ENCODE peak calls at places on chromosome 14, in nine cellular contexts. One of them, this sample, is unnamed.
A peak's percentile ranks its signal among the peaks of the same experiment; 100 is the strongest.

GRCh38 chr14:67441672-67442071 is 29.7 kb upstream of the PLEK2 start:
- DNase-seq in HFF-Myc: no peak
- DNase-seq in ovary: no peak
- DNase-seq in fibroblast of the aortic adventitia: no peak
- DNase-seq in mucosa of descending colon: no peak
- DNase-seq in hepatocyte: no peak
- DNase-seq in sigmoid colon: no peak
- DNase-seq in endothelial cell of umbilical vein: no peak
- DNase-seq in left ventricle myocardium inferior: peak; percentile 60
- DNase-seq in this sample: no peak

GRCh38 chr14:37824936-37825698 is 229.7 kb downstream of the TTC6 start:
- DNase-seq in sigmoid colon: no peak
- DNase-seq in left ventricle myocardium inferior: no peak
- DNase-seq in ovary: no peak
- DNase-seq in hepatocyte: no peak
- DNase-seq in endothelial cell of umbilical vein: no peak
- DNase-seq in HFF-Myc: no peak
- DNase-seq in fibroblast of the aortic adventitia: no peak
- DNase-seq in mucosa of descending colon: no peak
- DNase-seq in this sample: no peak

GRCh38 chr14:23362200-23362599 is 2.8 kb downstream of the EFS start:
- DNase-seq in HFF-Myc: no peak
- DNase-seq in sigmoid colon: no peak
- DNase-seq in fibroblast of the aortic adventitia: peak; percentile 10
- DNase-seq in left ventricle myocardium inferior: no peak
- DNase-seq in ovary: no peak
- DNase-seq in endothelial cell of umbilical vein: no peak
- DNase-seq in mucosa of descending colon: no peak
- DNase-seq in hepatocyte: no peak
- DNase-seq in this sample: peak; percentile 46

GRCh38 chr14:53767566-53767965 is 189.1 kb downstream of the BMP4 start:
- DNase-seq in fibroblast of the aortic adventitia: no peak
- DNase-seq in ovary: no peak
- DNase-seq in left ventricle myocardium inferior: no peak
- DNase-seq in hepatocyte: no peak
- DNase-seq in sigmoid colon: no peak
- DNase-seq in mucosa of descending colon: no peak
- DNase-seq in HFF-Myc: no peak
- DNase-seq in endothelial cell of umbilical vein: no peak
- DNase-seq in this sample: no peak

GRCh38 chr14:73771848-73772705 is 57.9 kb upstream of the PNMA1 start:
- DNase-seq in left ventricle myocardium inferior: no peak
- DNase-seq in ovary: peak; percentile 85
- DNase-seq in mucosa of descending colon: peak; percentile 90
- DNase-seq in fibroblast of the aortic adventitia: peak; percentile 71
- DNase-seq in hepatocyte: peak; percentile 95
- DNase-seq in sigmoid colon: no peak
- DNase-seq in endothelial cell of umbilical vein: peak; percentile 80
- DNase-seq in HFF-Myc: no peak
- DNase-seq in this sample: no peak

GRCh38 chr14:21509432-21510143 is 1.6 kb downstream of the METTL3 start:
- DNase-seq in mucosa of descending colon: no peak
- DNase-seq in left ventricle myocardium inferior: no peak
- DNase-seq in hepatocyte: no peak
- DNase-seq in ovary: no peak
- DNase-seq in HFF-Myc: no peak
- DNase-seq in sigmoid colon: no peak
- DNase-seq in fibroblast of the aortic adventitia: no peak
- DNase-seq in endothelial cell of umbilical vein: no peak
- DNase-seq in this sample: no peak

GRCh38 chr14:58331111-58331510 is 32.8 kb downstream of the ARID4A start:
- DNase-seq in HFF-Myc: peak; percentile 96
- DNase-seq in sigmoid colon: peak; percentile 92
- DNase-seq in endothelial cell of umbilical vein: peak; percentile 98
- DNase-seq in hepatocyte: peak; percentile 96
- DNase-seq in fibroblast of the aortic adventitia: peak; percentile 98
- DNase-seq in mucosa of descending colon: no peak
- DNase-seq in left ventricle myocardium inferior: peak; percentile 79
- DNase-seq in ovary: peak; percentile 81
- DNase-seq in this sample: peak; percentile 64

GRCh38 chr14:69152181-69152943 is 557 bp downstream of the DCAF5 start:
- DNase-seq in left ventricle myocardium inferior: no peak
- DNase-seq in sigmoid colon: no peak
- DNase-seq in HFF-Myc: no peak
- DNase-seq in ovary: peak; percentile 15
- DNase-seq in fibroblast of the aortic adventitia: peak; percentile 40
- DNase-seq in hepatocyte: peak; percentile 63
- DNase-seq in mucosa of descending colon: peak; percentile 59
- DNase-seq in endothelial cell of umbilical vein: peak; percentile 40
- DNase-seq in this sample: peak; percentile 52

GRCh38 chr14:78297843-78298242 is 127.7 kb downstream of the NRXN3 start:
- DNase-seq in hepatocyte: no peak
- DNase-seq in sigmoid colon: no peak
- DNase-seq in fibroblast of the aortic adventitia: no peak
- DNase-seq in ovary: no peak
- DNase-seq in endothelial cell of umbilical vein: no peak
- DNase-seq in HFF-Myc: no peak
- DNase-seq in mucosa of descending colon: no peak
- DNase-seq in left ventricle myocardium inferior: no peak
- DNase-seq in this sample: no peak

GRCh38 chr14:77570706-77571293 is 45.6 kb downstream of the SPTLC2 start:
- DNase-seq in mucosa of descending colon: no peak
- DNase-seq in HFF-Myc: no peak
- DNase-seq in endothelial cell of umbilical vein: no peak
- DNase-seq in left ventricle myocardium inferior: no peak
- DNase-seq in ovary: peak; percentile 50
- DNase-seq in fibroblast of the aortic adventitia: no peak
- DNase-seq in sigmoid colon: no peak
- DNase-seq in hepatocyte: no peak
- DNase-seq in this sample: no peak

GRCh38 chr14:25537846-25538455 is 488.0 kb upstream of the STXBP6 start:
- DNase-seq in HFF-Myc: no peak
- DNase-seq in left ventricle myocardium inferior: no peak
- DNase-seq in mucosa of descending colon: no peak
- DNase-seq in fibroblast of the aortic adventitia: no peak
- DNase-seq in endothelial cell of umbilical vein: no peak
- DNase-seq in hepatocyte: peak; percentile 68
- DNase-seq in sigmoid colon: no peak
- DNase-seq in ovary: no peak
- DNase-seq in this sample: peak; percentile 74

GRCh38 chr14:51335521-51335920 is 95.5 kb downstream of the TMX1 start:
- DNase-seq in fibroblast of the aortic adventitia: peak; percentile 87
- DNase-seq in HFF-Myc: no peak
- DNase-seq in hepatocyte: no peak
- DNase-seq in sigmoid colon: peak; percentile 84
- DNase-seq in left ventricle myocardium inferior: peak; percentile 68
- DNase-seq in ovary: peak; percentile 66
- DNase-seq in mucosa of descending colon: no peak
- DNase-seq in endothelial cell of umbilical vein: no peak
- DNase-seq in this sample: no peak

DNA sequence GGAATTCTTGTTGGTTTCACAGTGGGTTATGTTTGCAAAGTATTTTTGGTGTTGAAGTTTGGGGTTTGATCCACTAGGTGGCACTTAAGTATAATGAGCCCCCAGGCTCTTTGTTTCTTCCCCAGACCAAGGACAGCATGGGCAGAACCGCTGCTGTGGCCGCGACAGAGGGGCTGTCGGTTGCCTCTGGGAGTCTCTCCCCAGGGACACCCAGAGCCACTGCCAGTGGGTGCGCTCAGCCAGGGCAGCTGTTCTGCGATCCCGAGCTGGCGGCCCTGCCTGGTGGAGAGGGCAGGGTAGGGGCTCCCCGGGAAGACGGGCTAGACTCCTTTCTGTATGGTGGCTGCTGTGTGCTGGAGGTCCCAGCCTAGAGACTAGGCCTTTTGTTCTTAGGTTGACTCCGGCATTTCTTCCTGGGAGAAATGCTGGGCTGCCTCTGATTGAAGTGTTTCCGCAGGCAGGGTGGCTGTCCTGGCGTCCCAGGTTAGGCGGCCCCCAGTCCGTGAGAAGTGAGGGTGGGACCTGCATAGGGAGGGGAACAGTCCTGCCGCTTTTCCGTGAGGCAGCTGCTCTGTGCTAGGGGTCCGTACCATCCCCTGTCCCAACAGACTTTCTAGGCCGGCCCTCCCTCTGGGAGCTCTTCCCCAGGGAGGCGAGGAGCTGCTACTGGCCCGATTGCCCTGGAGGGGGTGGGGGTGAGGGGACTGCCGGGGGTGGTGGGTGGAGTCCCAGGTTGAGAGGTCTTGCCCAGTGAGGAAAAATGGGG is 253.1 kb upstream of the PELI2 start:
- DNase-seq in fibroblast of the aortic adventitia: no peak
- DNase-seq in sigmoid colon: no peak
- DNase-seq in endothelial cell of umbilical vein: no peak
- DNase-seq in ovary: no peak
- DNase-seq in hepatocyte: no peak
- DNase-seq in HFF-Myc: no peak
- DNase-seq in left ventricle myocardium inferior: no peak
- DNase-seq in mucosa of descending colon: no peak
- DNase-seq in this sample: peak; percentile 46
- TF ChIP-seq CTCF in fibroblast of the aortic adventitia: no peak
- TF ChIP-seq CTCF in sigmoid colon: no peak
- TF ChIP-seq CTCF in endothelial cell of umbilical vein: peak; percentile 4
- TF ChIP-seq CTCF in ovary: no peak
- TF ChIP-seq CTCF in hepatocyte: no peak
- TF ChIP-seq CTCF in HFF-Myc: no peak
- TF ChIP-seq CTCF in left ventricle myocardium inferior: no peak
- TF ChIP-seq CTCF in mucosa of descending colon: no peak
- TF ChIP-seq CTCF in this sample: peak; percentile 59

DNA sequence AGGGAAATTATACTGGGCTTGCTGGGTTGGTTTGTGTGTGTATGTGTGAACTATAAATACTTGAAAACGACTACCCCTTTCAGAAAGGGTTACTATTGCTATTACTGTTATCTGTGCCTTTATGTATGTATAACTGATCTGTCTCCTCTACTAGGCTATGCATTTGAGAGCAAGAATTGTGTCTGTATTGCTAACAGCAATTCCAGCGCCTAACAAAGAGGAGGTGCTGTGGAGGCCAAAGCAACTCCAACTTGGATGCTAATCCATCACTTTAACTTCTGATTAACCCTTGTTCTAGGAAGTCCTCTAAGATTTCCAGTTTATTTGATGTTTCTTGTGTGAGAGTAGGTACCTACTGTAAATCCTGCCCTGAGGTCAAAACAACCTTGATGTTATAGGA is 313.9 kb downstream of the PCNX1 start:
- DNase-seq in mucosa of descending colon: no peak
- DNase-seq in ovary: no peak
- DNase-seq in hepatocyte: no peak
- DNase-seq in endothelial cell of umbilical vein: no peak
- DNase-seq in left ventricle myocardium inferior: no peak
- DNase-seq in fibroblast of the aortic adventitia: no peak
- DNase-seq in HFF-Myc: no peak
- DNase-seq in sigmoid colon: no peak
- DNase-seq in this sample: no peak
- TF ChIP-seq CTCF in mucosa of descending colon: no peak
- TF ChIP-seq CTCF in ovary: no peak
- TF ChIP-seq CTCF in hepatocyte: no peak
- TF ChIP-seq CTCF in endothelial cell of umbilical vein: no peak
- TF ChIP-seq CTCF in left ventricle myocardium inferior: no peak
- TF ChIP-seq CTCF in fibroblast of the aortic adventitia: no peak
- TF ChIP-seq CTCF in HFF-Myc: peak; percentile 31
- TF ChIP-seq CTCF in sigmoid colon: no peak
- TF ChIP-seq CTCF in this sample: no peak

GRCh38 chr14:105490572-105491365 is at the start of gene TEDC1:
- DNase-seq in sigmoid colon: peak; percentile 100
- DNase-seq in endothelial cell of umbilical vein: peak; percentile 100
- DNase-seq in hepatocyte: peak; percentile 98
- DNase-seq in left ventricle myocardium inferior: peak; percentile 100
- DNase-seq in HFF-Myc: peak; percentile 99
- DNase-seq in fibroblast of the aortic adventitia: peak; percentile 100
- DNase-seq in ovary: peak; percentile 100
- DNase-seq in mucosa of descending colon: peak; percentile 100
- DNase-seq in this sample: peak; percentile 97

GRCh38 chr14:105487986-105488777 is 1.5 kb downstream of the CRIP1 start:
- DNase-seq in endothelial cell of umbilical vein: no peak
- DNase-seq in hepatocyte: no peak
- DNase-seq in HFF-Myc: no peak
- DNase-seq in fibroblast of the aortic adventitia: no peak
- DNase-seq in mucosa of descending colon: peak; percentile 78
- DNase-seq in left ventricle myocardium inferior: peak; percentile 26
- DNase-seq in ovary: no peak
- DNase-seq in sigmoid colon: no peak
- DNase-seq in this sample: no peak

GRCh38 chr14:105488781-105489606 is 2.1 kb upstream of the TEDC1 start:
- DNase-seq in ovary: peak; percentile 28
- DNase-seq in fibroblast of the aortic adventitia: no peak
- DNase-seq in endothelial cell of umbilical vein: no peak
- DNase-seq in mucosa of descending colon: no peak
- DNase-seq in left ventricle myocardium inferior: peak; percentile 22
- DNase-seq in hepatocyte: no peak
- DNase-seq in HFF-Myc: no peak
- DNase-seq in sigmoid colon: no peak
- DNase-seq in this sample: no peak

GRCh38 chr14:105490318-105490571 is 801 bp upstream of the TEDC1 start:
- DNase-seq in left ventricle myocardium inferior: peak; percentile 52
- DNase-seq in fibroblast of the aortic adventitia: no peak
- DNase-seq in hepatocyte: no peak
- DNase-seq in HFF-Myc: no peak
- DNase-seq in sigmoid colon: no peak
- DNase-seq in endothelial cell of umbilical vein: no peak
- DNase-seq in mucosa of descending colon: no peak
- DNase-seq in ovary: no peak
- DNase-seq in this sample: no peak

DNA sequence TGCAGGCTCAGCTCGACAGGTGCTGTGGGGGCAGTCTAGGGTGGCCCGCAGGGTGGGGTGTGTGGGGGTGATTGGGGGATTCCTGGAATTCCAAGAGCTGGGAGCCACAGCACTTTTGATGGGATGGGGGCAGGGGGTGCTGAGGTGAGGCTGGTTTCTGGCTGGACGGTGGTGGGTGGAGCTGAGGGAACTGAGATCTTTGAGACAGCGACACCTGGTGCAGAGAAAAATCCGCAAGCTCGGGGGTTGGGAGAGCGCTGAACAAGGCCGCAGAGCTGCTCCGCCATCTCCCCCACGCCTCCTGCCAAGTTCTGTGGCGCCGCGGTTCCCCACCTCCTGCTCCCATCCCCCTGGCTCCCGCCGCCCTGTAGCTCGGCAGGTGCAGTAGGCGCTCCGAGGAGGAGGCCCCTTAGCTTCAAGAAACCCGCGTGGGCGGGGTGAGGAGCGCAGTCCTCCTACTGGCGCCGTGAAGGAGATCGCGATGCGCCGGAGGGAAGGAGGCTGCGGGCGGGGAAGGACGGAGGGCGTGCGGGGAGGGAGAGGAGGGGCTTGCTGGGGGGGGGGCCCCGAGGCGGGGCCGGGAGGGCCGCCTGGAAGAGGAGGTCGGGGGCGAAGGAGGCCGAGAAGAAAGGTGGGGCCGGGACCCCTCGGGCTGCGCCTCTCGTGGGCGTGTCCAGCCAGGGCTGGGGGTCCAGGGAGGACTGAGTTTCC is 1.3 kb upstream of the TEDC1 start:
- DNase-seq in ovary: peak; percentile 79
- DNase-seq in HFF-Myc: peak; percentile 72
- DNase-seq in fibroblast of the aortic adventitia: peak; percentile 78
- DNase-seq in left ventricle myocardium inferior: peak; percentile 84
- DNase-seq in mucosa of descending colon: peak; percentile 90
- DNase-seq in hepatocyte: peak; percentile 92
- DNase-seq in endothelial cell of umbilical vein: peak; percentile 85
- DNase-seq in sigmoid colon: peak; percentile 94
- DNase-seq in this sample: peak; percentile 83
- TF ChIP-seq CTCF in ovary: peak; percentile 57
- TF ChIP-seq CTCF in HFF-Myc: peak; percentile 60
- TF ChIP-seq CTCF in fibroblast of the aortic adventitia: peak; percentile 68
- TF ChIP-seq CTCF in left ventricle myocardium inferior: peak; percentile 76
- TF ChIP-seq CTCF in mucosa of descending colon: peak; percentile 35
- TF ChIP-seq CTCF in hepatocyte: peak; percentile 74
- TF ChIP-seq CTCF in endothelial cell of umbilical vein: peak; percentile 59
- TF ChIP-seq CTCF in sigmoid colon: peak; percentile 63
- TF ChIP-seq CTCF in this sample: peak; percentile 20

GRCh38 chr14:31425905-31426304 is 5.6 kb upstream of the HEATR5A start:
- DNase-seq in mucosa of descending colon: no peak
- DNase-seq in hepatocyte: no peak
- DNase-seq in HFF-Myc: no peak
- DNase-seq in endothelial cell of umbilical vein: no peak
- DNase-seq in ovary: no peak
- DNase-seq in fibroblast of the aortic adventitia: no peak
- DNase-seq in left ventricle myocardium inferior: no peak
- DNase-seq in sigmoid colon: no peak
- DNase-seq in this sample: no peak
- TF ChIP-seq CTCF in mucosa of descending colon: no peak
- TF ChIP-seq CTCF in hepatocyte: no peak
- TF ChIP-seq CTCF in HFF-Myc: no peak
- TF ChIP-seq CTCF in endothelial cell of umbilical vein: no peak
- TF ChIP-seq CTCF in ovary: no peak
- TF ChIP-seq CTCF in fibroblast of the aortic adventitia: no peak
- TF ChIP-seq CTCF in left ventricle myocardium inferior: no peak
- TF ChIP-seq CTCF in sigmoid colon: no peak
- TF ChIP-seq CTCF in this sample: no peak